ENCODE peak calls at places on chromosomes 3 and 15, in five cellular contexts. C is GM23338, V is neural progenitor cell, R is GM23248, X is PC-3. M is an unnamed sample. For H3F3A, the result is how much of the 10 kb centered on the place peaks cover.

GRCh38 chr3:143450656-143451055 is 331.1 kb downstream of the CHST2 start:
- DNase-seq in C (no peak), V (peak), R (no peak), X (no peak), M (no peak)

GRCh38 chr3:51717446-51717845 is 10.6 kb downstream of the GRM2 start:
- DNase-seq in C (no peak), V (no peak), R (no peak), X (no peak), M (no peak)

GRCh38 chr3:64218329-64218728 is 6.9 kb downstream of the PRICKLE2 start:
- DNase-seq in C (no peak), V (no peak), R (no peak), X (no peak), M (no peak)

GRCh38 chr3:69691860-69692259 is 47.4 kb upstream of the MITF start:
- DNase-seq in C (no peak), V (no peak), R (no peak), X (no peak), M (no peak)

GRCh38 chr3:195221876-195222617 is 48.9 kb downstream of the XXYLT1 start:
- DNase-seq in C (no peak), V (no peak), R (no peak), X (no peak), M (no peak)

GRCh38 chr15:39704235-39704634 is 78.4 kb downstream of the FSIP1 start:
- DNase-seq in C (no peak), V (no peak), R (no peak), X (no peak), M (no peak)

GRCh38 chr15:89361451-89362202 is 27.0 kb upstream of the POLG start:
- DNase-seq in C (peak), V (peak), R (peak), X (peak), M (peak)

GRCh38 chr3:123650101-123650500 is 65.2 kb upstream of the HACD2 start:
- DNase-seq in C (no peak), V (no peak), R (no peak), X (no peak), M (no peak)

GRCh38 chr3:59451041-59451763 is 401.4 kb upstream of the CFAP20DC start:
- DNase-seq in C (no peak), V (no peak), R (no peak), X (no peak), M (peak)

GRCh38 chr3:126364731-126365301 is 7.6 kb upstream of the KLF15 start:
- DNase-seq in C (no peak), V (no peak), R (no peak), X (no peak), M (peak)

GRCh38 chr3:15636028-15636709 is 34.6 kb downstream of the BTD start:
- DNase-seq in C (no peak), V (no peak), R (peak), X (peak), M (no peak)

GRCh38 chr3:134871818-134872217 is 76.8 kb downstream of the EPHB1 start:
- DNase-seq in C (peak), V (no peak), R (no peak), X (no peak), M (no peak)

GRCh38 chr15:33089878-33090757 is 104.4 kb downstream of the FMN1 start:
- DNase-seq in C (no peak), V (no peak), R (peak), X (peak), M (peak)

GRCh38 chr3:189773056-189773455 is 141.9 kb downstream of the TP63 start:
- DNase-seq in C (no peak), V (no peak), R (peak), X (peak), M (no peak)

GRCh38 chr3:120204338-120204737 is 80.7 kb downstream of the GPR156 start:
- DNase-seq in C (no peak), V (no peak), R (no peak), X (no peak), M (no peak)

GRCh38 chr15:38642689-38643270 is 78.2 kb upstream of the RASGRP1 start:
- DNase-seq in C (peak), V (no peak), R (no peak), X (no peak), M (peak)

GRCh38 chr3:46928297-46928696 is 48.2 kb downstream of the CCDC12 start:
- DNase-seq in C (no peak), V (no peak), R (no peak), X (no peak), M (peak)
- H3F3A ChIP-seq in C (under half), V (under half), R (under half), X (under half), M (under half)

GRCh38 chr15:61025283-61025682 is 203.8 kb downstream of the RORA start:
- DNase-seq in C (no peak), V (no peak), R (peak), X (no peak), M (no peak)

GRCh38 chr15:61030451-61030850 is 198.7 kb downstream of the RORA start:
- DNase-seq in C (no peak), V (no peak), R (peak), X (no peak), M (no peak)

GRCh38 chr15:61028427-61028826 is 200.7 kb downstream of the RORA start:
- DNase-seq in C (no peak), V (no peak), R (no peak), X (no peak), M (no peak)

DNA sequence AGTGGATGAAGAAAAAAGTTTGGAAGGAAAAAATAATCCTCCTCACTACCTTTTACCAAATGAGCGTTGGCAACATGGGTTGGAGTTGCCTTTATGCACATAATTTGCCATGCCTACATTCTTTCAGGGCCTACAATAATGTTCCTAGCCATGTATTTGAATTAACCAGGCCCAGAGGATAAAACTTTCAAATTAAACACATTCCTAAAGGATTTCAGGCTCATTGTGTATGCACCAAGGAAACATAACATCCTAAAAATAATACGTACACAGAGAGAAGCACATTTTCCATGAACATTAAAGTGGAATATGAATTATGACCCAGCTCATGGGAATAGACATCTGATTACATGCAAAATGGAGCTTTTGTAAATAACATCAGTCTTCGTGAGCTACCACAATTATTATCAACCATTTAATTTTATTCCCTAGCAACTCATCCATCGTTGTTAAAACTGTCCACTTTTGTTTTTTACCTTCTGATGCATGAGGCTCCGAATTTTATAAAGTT is 203.3 kb downstream of the RORA start:
- DNase-seq in C (no peak), V (no peak), R (peak), X (no peak), M (no peak)
- H3K27ac ChIP-seq in C (no peak), V (no peak), R (peak), X (no peak), M (no peak)

DNA sequence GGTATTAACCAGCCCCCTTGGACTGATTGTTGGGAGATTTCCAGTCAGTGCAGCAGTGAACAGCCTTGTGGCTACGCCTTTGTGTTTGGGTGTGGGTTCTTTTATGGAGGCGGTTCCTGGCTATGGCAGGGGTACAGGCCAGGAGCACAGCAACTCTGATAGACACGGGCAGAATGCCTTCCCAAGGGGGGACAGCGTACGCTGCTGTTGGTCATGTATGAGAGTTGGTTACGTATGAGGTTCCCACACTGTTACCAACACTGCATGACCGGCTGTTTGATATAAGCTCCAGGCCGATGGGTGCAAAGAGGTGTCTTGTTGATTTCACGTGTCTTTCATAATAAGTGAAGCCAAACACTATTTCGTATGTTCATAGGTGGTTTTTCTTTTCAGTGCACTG is 187.8 kb downstream of the NSMCE3 start:
- DNase-seq in C (no peak), V (no peak), R (no peak), X (no peak), M (no peak)
- TF ChIP-seq EZH2 in C (no peak), V (no peak), R (no peak), X (no peak), M (no peak)

GRCh38 chr15:68447976-68448755 is 16.2 kb upstream of the ITGA11 start:
- DNase-seq in C (no peak), V (no peak), R (no peak), X (no peak), M (no peak)

GRCh38 chr15:68449389-68449788 is 17.4 kb upstream of the ITGA11 start:
- DNase-seq in C (peak), V (peak), R (no peak), X (no peak), M (no peak)

GRCh38 chr15:68447209-68447608 is 15.2 kb upstream of the ITGA11 start:
- DNase-seq in C (no peak), V (no peak), R (no peak), X (peak), M (no peak)

GRCh38 chr15:68445351-68445750 is 13.4 kb upstream of the ITGA11 start:
- DNase-seq in C (no peak), V (no peak), R (no peak), X (no peak), M (no peak)

GRCh38 chr15:68450192-68450591 is 18.2 kb upstream of the ITGA11 start:
- DNase-seq in C (no peak), V (no peak), R (no peak), X (no peak), M (no peak)
- H3F3A ChIP-seq in C (under half), V (under half), R (under half), X (under half), M (under half)

GRCh38 chr3:36319683-36320082 is 60.6 kb upstream of the STAC start:
- DNase-seq in C (peak), V (peak), R (no peak), X (no peak), M (no peak)

GRCh38 chr3:36317915-36318314 is 62.4 kb upstream of the STAC start:
- DNase-seq in C (no peak), V (no peak), R (no peak), X (no peak), M (no peak)

DNA sequence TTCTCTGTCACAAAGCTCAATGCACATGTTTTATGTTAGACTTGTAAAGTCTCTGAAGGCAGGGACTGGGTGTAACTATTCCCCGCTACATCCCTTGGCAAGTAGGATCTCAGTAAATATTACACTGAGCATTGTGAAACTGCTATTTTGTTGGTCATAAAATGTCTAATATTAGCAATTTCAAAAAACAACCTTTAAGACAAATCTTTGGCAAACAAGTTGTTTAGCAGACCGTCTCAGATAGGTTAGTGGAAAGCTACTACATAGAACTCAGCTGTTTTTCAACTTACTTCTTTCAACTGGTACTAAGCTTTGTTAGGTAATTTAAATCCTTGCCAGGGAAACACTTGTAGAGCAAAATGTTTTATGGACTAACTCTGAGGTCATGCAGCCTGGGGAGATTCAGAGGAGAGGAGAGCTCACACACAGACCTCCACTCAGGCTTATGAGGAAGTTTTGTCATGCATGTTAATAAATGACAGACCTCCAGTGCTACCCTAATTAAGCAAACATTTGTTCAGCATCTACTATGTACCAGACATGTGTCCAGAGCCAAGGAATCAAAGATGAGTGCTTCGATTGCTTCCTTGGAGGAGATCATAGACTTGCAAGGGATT is 61.6 kb upstream of the STAC start:
- DNase-seq in C (no peak), V (no peak), R (no peak), X (no peak), M (no peak)
- H3K27ac ChIP-seq in C (no peak), V (no peak), R (no peak), X (no peak), M (no peak)

GRCh38 chr3:57078366-57079220 is 18.1 kb downstream of the SPATA12 start:
- DNase-seq in C (peak), V (peak), R (peak), X (peak), M (no peak)
- TF ChIP-seq EZH2 in C (no peak), V (peak), R (no peak), X (no peak), M (no peak)

GRCh38 chr3:11825271-11825670 is 21.4 kb downstream of the TAMM41 start:
- DNase-seq in C (no peak), V (no peak), R (no peak), X (no peak), M (no peak)
- H3F3A ChIP-seq in C (under half), V (under half), R (under half), X (under half), M (under half)

GRCh38 chr3:172094621-172095557 is 55.5 kb downstream of the FNDC3B start:
- DNase-seq in C (peak), V (no peak), R (peak), X (no peak), M (peak)
- H3K27ac ChIP-seq in C (no peak), V (no peak), R (peak), X (no peak), M (peak)

GRCh38 chr3:138267083-138267482 is 62.6 kb downstream of the NME9 start:
- DNase-seq in C (no peak), V (no peak), R (no peak), X (no peak), M (no peak)

GRCh38 chr3:138265745-138266144 is 63.9 kb downstream of the NME9 start:
- DNase-seq in C (no peak), V (no peak), R (no peak), X (no peak), M (no peak)

GRCh38 chr3:138260636-138261035 is 69.0 kb downstream of the NME9 start:
- DNase-seq in C (no peak), V (no peak), R (no peak), X (no peak), M (no peak)

GRCh38 chr3:138259126-138259525 is 70.5 kb downstream of the NME9 start:
- DNase-seq in C (no peak), V (no peak), R (no peak), X (no peak), M (no peak)

DNA sequence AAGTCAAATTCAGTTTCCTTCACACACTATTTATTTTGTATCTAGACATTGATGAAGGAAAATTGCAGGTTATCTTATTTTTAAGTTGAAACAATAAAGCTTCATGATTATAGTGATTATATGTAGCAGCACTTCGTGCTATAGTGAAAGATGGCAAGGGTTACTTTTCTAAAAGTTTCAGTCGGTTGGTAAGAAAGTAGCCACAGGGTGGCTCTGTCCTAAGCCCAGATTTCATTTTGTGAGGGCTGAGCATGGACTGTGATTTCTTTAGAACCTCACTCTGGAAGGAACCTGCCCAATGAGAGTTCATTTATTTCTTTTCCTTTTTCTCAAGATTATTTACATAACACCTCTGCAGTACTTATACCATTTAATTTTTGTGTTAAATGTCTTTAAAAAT is 66.5 kb downstream of the NME9 start:
- DNase-seq in C (peak), V (peak), R (no peak), X (no peak), M (no peak)
- TF ChIP-seq EZH2 in C (no peak), V (no peak), R (no peak), X (no peak), M (no peak)

GRCh38 chr3:53169045-53169831 is 8.2 kb downstream of the PRKCD start:
- DNase-seq in C (peak), V (peak), R (no peak), X (no peak), M (no peak)

GRCh38 chr3:53171109-53171453 is 10.1 kb downstream of the PRKCD start:
- DNase-seq in C (no peak), V (no peak), R (no peak), X (no peak), M (no peak)

GRCh38 chr3:53170325-53171108 is 9.5 kb downstream of the PRKCD start:
- DNase-seq in C (no peak), V (no peak), R (no peak), X (no peak), M (peak)

GRCh38 chr3:53168175-53168923 is 7.3 kb downstream of the PRKCD start:
- DNase-seq in C (no peak), V (peak), R (no peak), X (no peak), M (no peak)

GRCh38 chr3:53169832-53170324 is 8.9 kb downstream of the PRKCD start:
- DNase-seq in C (no peak), V (no peak), R (no peak), X (no peak), M (no peak)
- H3F3A ChIP-seq in C (under half), V (under half), R (under half), X (under half), M (under half)

M was measured in MM.1S.